ENCODE peak calls at places on chromosomes 6 and 20, in nine cellular contexts. T, E, U, O, H, S, R, G and B are unnamed samples.

GRCh38 chr6:135236732-135237131 is 55.6 kb downstream of the MYB start:
- DNase-seq in T (no peak), E (no peak), U (no peak), O (no peak), H (no peak), S (no peak), R (no peak), G (no peak), B (no peak)

GRCh38 chr6:108581237-108581931 is 20.7 kb downstream of the FOXO3 start:
- DNase-seq in T (no peak), E (no peak), U (no peak), O (no peak), H (no peak), S (peak), R (no peak), G (no peak), B (peak)

GRCh38 chr20:49608752-49609670 is 41.1 kb upstream of the PTGIS start:
- DNase-seq in T (no peak), E (peak), U (peak), O (peak), H (peak), S (peak), R (peak), G (peak), B (peak)

GRCh38 chr20:33522256-33522820 is 32.4 kb downstream of the CBFA2T2 start:
- DNase-seq in T (no peak), E (no peak), U (no peak), O (no peak), H (no peak), S (no peak), R (no peak), G (no peak), B (peak)

GRCh38 chr6:32622545-32623401 is 14.4 kb upstream of the HLA-DQA1 start:
- DNase-seq in T (peak), E (peak), U (peak), O (peak), H (peak), S (peak), R (peak), G (peak), B (peak)

GRCh38 chr6:88869263-88870023 is 94.0 kb downstream of the RNGTT start:
- DNase-seq in T (no peak), E (no peak), U (no peak), O (no peak), H (no peak), S (no peak), R (no peak), G (no peak), B (peak)

GRCh38 chr6:105995403-105995699 is 90.8 kb upstream of the PRDM1 start:
- DNase-seq in T (peak), E (no peak), U (no peak), O (no peak), H (no peak), S (no peak), R (no peak), G (no peak), B (no peak)

GRCh38 chr20:54773643-54774000 is 298.2 kb downstream of the DOK5 start:
- DNase-seq in T (no peak), E (no peak), U (no peak), O (no peak), H (no peak), S (no peak), R (no peak), G (no peak), B (no peak)

GRCh38 chr6:35718911-35719381 is 17.9 kb upstream of the ARMC12 start:
- DNase-seq in T (peak), E (no peak), U (no peak), O (no peak), H (no peak), S (no peak), R (no peak), G (no peak), B (no peak)

GRCh38 chr20:3687655-3688054 is 5.8 kb upstream of the ADAM33 start:
- DNase-seq in T (no peak), E (no peak), U (no peak), O (no peak), H (no peak), S (no peak), R (peak), G (no peak), B (peak)

GRCh38 chr20:19647992-19648391 is 110.1 kb upstream of the RIN2 start:
- DNase-seq in T (no peak), E (no peak), U (no peak), O (no peak), H (no peak), S (no peak), R (no peak), G (no peak), B (no peak)

GRCh38 chr20:55095745-55096450 is 620.5 kb downstream of the DOK5 start:
- DNase-seq in T (no peak), E (no peak), U (no peak), O (no peak), H (no peak), S (no peak), R (no peak), G (no peak), B (no peak)

GRCh38 chr6:109240370-109241084 is 141.7 kb downstream of the CD164 start:
- DNase-seq in T (peak), E (no peak), U (no peak), O (no peak), H (no peak), S (no peak), R (no peak), G (no peak), B (peak)

GRCh38 chr20:53224851-53225250 is 252.7 kb downstream of the TSHZ2 start:
- DNase-seq in T (no peak), E (no peak), U (no peak), O (no peak), H (no peak), S (no peak), R (no peak), G (no peak), B (no peak)

GRCh38 chr6:137893726-137894125 is 26.7 kb downstream of the TNFAIP3 start:
- DNase-seq in T (no peak), E (no peak), U (no peak), O (no peak), H (no peak), S (no peak), R (no peak), G (no peak), B (peak)

GRCh38 chr6:29917843-29918242 is 24.5 kb upstream of the HLA-A start:
- DNase-seq in T (peak), E (no peak), U (no peak), O (no peak), H (no peak), S (no peak), R (no peak), G (no peak), B (no peak)

GRCh38 chr6:13395272-13396237 is 67.2 kb upstream of the TBC1D7 start:
- DNase-seq in T (peak), E (peak), U (no peak), O (peak), H (no peak), S (no peak), R (peak), G (no peak), B (peak)

GRCh38 chr6:3484240-3484639 is 27.4 kb upstream of the SLC22A23 start:
- DNase-seq in T (no peak), E (no peak), U (no peak), O (no peak), H (no peak), S (no peak), R (peak), G (no peak), B (peak)

GRCh38 chr6:45576648-45577624 is 199.2 kb upstream of the SUPT3H start:
- DNase-seq in T (no peak), E (no peak), U (no peak), O (no peak), H (no peak), S (no peak), R (no peak), G (no peak), B (no peak)

GRCh38 chr6:125377621-125378020 is 75.9 kb upstream of the HDDC2 start:
- DNase-seq in T (no peak), E (no peak), U (no peak), O (no peak), H (no peak), S (no peak), R (no peak), G (no peak), B (peak)

GRCh38 chr20:11894072-11894471 is 23.6 kb upstream of the BTBD3 start:
- DNase-seq in T (no peak), E (no peak), U (no peak), O (no peak), H (no peak), S (no peak), R (no peak), G (no peak), B (no peak)

GRCh38 chr20:4152696-4153235 is 137.4 kb upstream of the RNF24 start:
- DNase-seq in T (no peak), E (no peak), U (no peak), O (no peak), H (no peak), S (no peak), R (no peak), G (no peak), B (peak)

GRCh38 chr6:31769684-31770371 is 7.3 kb downstream of the VWA7 start:
- DNase-seq in T (peak), E (peak), U (peak), O (peak), H (peak), S (peak), R (peak), G (peak), B (peak)

GRCh38 chr6:100099189-100100074 is 105.4 kb upstream of the MCHR2 start:
- DNase-seq in T (peak), E (peak), U (no peak), O (no peak), H (no peak), S (no peak), R (no peak), G (no peak), B (peak)